ENCODE peak calls at places on chromosome 13, in nine cellular contexts. S is tibial nerve; X is CD4-positive, alpha-beta T cell; P is thoracic aorta; J is GM10248; G is AG10803; U is ascending aorta; O is lower leg skin; L is WTC11. T is an unnamed sample.

GRCh38 chr13:105960326-105960725 is 575.1 kb downstream of the EFNB2 start:
- DNase-seq in U (no peak), J (no peak), X (no peak), P (no peak), G (no peak), L (no peak), O (no peak), S (no peak), T (no peak)

GRCh38 chr13:94433055-94433947 is 46.2 kb downstream of the DCT start:
- DNase-seq in G (no peak), J (peak), O (no peak), X (no peak), P (no peak), S (no peak), U (no peak), L (peak), T (no peak)

GRCh38 chr13:114101325-114101821 is 31.1 kb downstream of the RASA3 start:
- DNase-seq in P (no peak), U (peak), L (peak), G (no peak), X (no peak), S (peak), O (peak), J (no peak), T (peak)

GRCh38 chr13:110138009-110138699 is 168.8 kb downstream of the COL4A1 start:
- DNase-seq in X (peak), J (peak), G (peak), S (no peak), P (peak), U (peak), O (peak), L (peak), T (peak)

GRCh38 chr13:39266426-39266825 is 228.2 kb downstream of the NHLRC3 start:
- DNase-seq in S (no peak), G (no peak), U (no peak), X (no peak), O (no peak), J (no peak), L (no peak), P (no peak), T (no peak)

GRCh38 chr13:29472317-29472961 is 123.0 kb downstream of the SLC7A1 start:
- DNase-seq in O (no peak), J (peak), S (no peak), P (no peak), U (peak), X (peak), G (peak), L (peak), T (no peak)

GRCh38 chr13:26599403-26599802 is 41.9 kb downstream of the WASF3 start:
- DNase-seq in J (no peak), X (no peak), S (no peak), U (no peak), O (no peak), P (no peak), L (no peak), G (no peak), T (no peak)

GRCh38 chr13:33832872-33833271 is 14.9 kb downstream of the RFC3 start:
- DNase-seq in L (no peak), P (no peak), G (no peak), J (no peak), X (no peak), S (no peak), O (no peak), U (no peak), T (no peak)

GRCh38 chr13:95281258-95281602 is 20.0 kb downstream of the ABCC4 start:
- DNase-seq in L (no peak), U (no peak), O (no peak), X (no peak), S (no peak), P (no peak), J (no peak), G (peak), T (no peak)

GRCh38 chr13:44371421-44371820 is 2.2 kb upstream of the SERP2 start:
- DNase-seq in X (no peak), P (no peak), O (no peak), S (no peak), J (no peak), U (no peak), G (no peak), L (no peak), T (no peak)

GRCh38 chr13:67238277-67238859 is 8.2 kb upstream of the PCDH9 start:
- DNase-seq in U (no peak), X (no peak), G (peak), S (no peak), L (no peak), P (no peak), O (no peak), J (peak), T (no peak)

GRCh38 chr13:110944121-110944967 is 29.5 kb upstream of the ANKRD10 start:
- DNase-seq in G (peak), O (peak), U (no peak), J (peak), X (no peak), S (no peak), L (peak), P (no peak), T (peak)

GRCh38 chr13:95298169-95298940 is 2.9 kb downstream of the ABCC4 start:
- DNase-seq in P (no peak), G (no peak), J (no peak), O (no peak), U (no peak), X (no peak), L (no peak), S (no peak), T (no peak)

GRCh38 chr13:109840201-109840892 is 54.0 kb upstream of the IRS2 start:
- DNase-seq in S (no peak), U (no peak), O (peak), X (no peak), G (peak), P (no peak), L (no peak), J (no peak), T (no peak)

GRCh38 chr13:21668665-21669599 is 1.9 kb upstream of the FGF9 start:
- DNase-seq in U (no peak), X (no peak), S (no peak), O (no peak), G (peak), L (peak), P (no peak), J (peak), T (no peak)

GRCh38 chr13:93862259-93862658 is 617.2 kb downstream of the DCT start:
- DNase-seq in L (no peak), S (no peak), X (no peak), J (no peak), P (no peak), U (no peak), O (no peak), G (peak), T (no peak)

GRCh38 chr13:111916201-111916600 is 150.7 kb upstream of the SOX1 start:
- DNase-seq in S (no peak), O (peak), L (no peak), P (no peak), U (peak), J (no peak), X (no peak), G (no peak), T (no peak)

GRCh38 chr13:110006304-110006703 is 219.9 kb upstream of the IRS2 start:
- DNase-seq in L (no peak), S (no peak), P (no peak), J (no peak), O (peak), U (no peak), G (peak), X (no peak), T (no peak)

GRCh38 chr13:82248713-82249112 is 1633.6 kb downstream of the SLITRK1 start:
- DNase-seq in X (no peak), L (no peak), S (no peak), U (no peak), J (no peak), G (no peak), P (no peak), O (no peak), T (no peak)

GRCh38 chr13:58869566-58869965 is 1238.0 kb downstream of the PCDH17 start:
- DNase-seq in U (no peak), P (no peak), J (no peak), G (no peak), O (no peak), L (no peak), X (no peak), S (no peak), T (no peak)

GRCh38 chr13:113726961-113727411 is 32.0 kb upstream of the TMEM255B start:
- DNase-seq in P (no peak), J (no peak), X (no peak), S (no peak), G (peak), O (no peak), U (no peak), L (no peak), T (peak)

GRCh38 chr13:57409121-57409520 is 222.4 kb upstream of the PCDH17 start:
- DNase-seq in L (no peak), U (no peak), X (no peak), O (no peak), P (no peak), S (no peak), J (no peak), G (no peak), T (no peak)

GRCh38 chr13:22077205-22077683 is 406.4 kb downstream of the FGF9 start:
- DNase-seq in L (no peak), U (no peak), X (no peak), S (no peak), O (no peak), J (no peak), G (no peak), P (no peak), T (no peak)

GRCh38 chr13:93559718-93560117 is 333.1 kb downstream of the GPC6 start:
- DNase-seq in J (no peak), U (no peak), P (no peak), X (no peak), G (peak), S (no peak), O (no peak), L (no peak), T (no peak)

GRCh38 chr13:30034448-30034795 is 184.0 kb upstream of the UBL3 start:
- DNase-seq in J (no peak), X (no peak), U (no peak), S (no peak), L (no peak), P (no peak), O (no peak), G (peak), T (no peak)

GRCh38 chr13:113489549-113490495 is 689 bp downstream of the DCUN1D2 start:
- DNase-seq in U (no peak), X (peak), G (peak), P (no peak), J (peak), S (no peak), O (peak), L (peak), T (no peak)

GRCh38 chr13:99087954-99088491 is 110.2 kb upstream of the DOCK9 start:
- DNase-seq in G (no peak), P (no peak), U (no peak), L (peak), O (no peak), S (no peak), X (peak), J (no peak), T (no peak)

GRCh38 chr13:44622259-44622658 is 46.1 kb upstream of the TSC22D1 start:
- DNase-seq in O (no peak), X (no peak), P (no peak), L (no peak), J (no peak), U (no peak), G (peak), S (no peak), T (no peak)

GRCh38 chr13:33678084-33678483 is 139.9 kb upstream of the RFC3 start:
- DNase-seq in U (no peak), G (no peak), P (no peak), J (no peak), X (no peak), S (no peak), L (no peak), O (no peak), T (no peak)

GRCh38 chr13:90868321-90868920 is 479.1 kb upstream of the MIR17HG start:
- DNase-seq in G (peak), X (no peak), P (no peak), S (no peak), L (no peak), U (no peak), O (no peak), J (no peak), T (no peak)

GRCh38 chr13:83325454-83325853 is 556.8 kb downstream of the SLITRK1 start:
- DNase-seq in P (no peak), X (no peak), L (no peak), G (peak), U (no peak), O (no peak), S (no peak), J (no peak), T (no peak)

GRCh38 chr13:27117947-27118346 is 53.7 kb downstream of the USP12 start:
- DNase-seq in S (no peak), O (no peak), U (no peak), P (no peak), G (no peak), L (no peak), J (no peak), X (no peak), T (no peak)

GRCh38 chr13:45456196-45456972 is 8.4 kb upstream of the COG3 start:
- DNase-seq in P (no peak), L (no peak), U (no peak), G (peak), S (no peak), J (no peak), X (no peak), O (no peak), T (no peak)

GRCh38 chr13:28551498-28551895 is 56.6 kb upstream of the FLT1 start:
- DNase-seq in L (no peak), S (no peak), G (no peak), U (no peak), X (no peak), J (no peak), O (no peak), P (no peak), T (no peak)

GRCh38 chr13:50129923-50130685 is 114.9 kb downstream of the KCNRG start:
- DNase-seq in L (peak), P (no peak), G (peak), J (no peak), S (peak), X (peak), O (peak), U (peak), T (no peak)

GRCh38 chr13:46624353-46624752 is 71.4 kb downstream of the LRCH1 start:
- DNase-seq in U (no peak), O (no peak), S (no peak), L (no peak), G (no peak), P (no peak), X (no peak), J (peak), T (no peak)

GRCh38 chr13:110914293-110915056 is 394 bp downstream of the ANKRD10 start:
- DNase-seq in P (peak), G (peak), J (peak), O (peak), U (peak), S (peak), L (peak), X (peak), T (peak)

GRCh38 chr13:72121466-72121865 is 254.5 kb upstream of the DACH1 start:
- DNase-seq in U (no peak), L (no peak), O (no peak), X (no peak), J (no peak), S (no peak), P (no peak), G (no peak), T (no peak)

GRCh38 chr13:113902956-113903355 is 39.1 kb upstream of the GAS6 start:
- DNase-seq in S (no peak), U (peak), J (no peak), O (peak), G (no peak), P (no peak), L (no peak), X (no peak), T (no peak)

GRCh38 chr13:60267498-60268202 is 103.9 kb upstream of the DIAPH3 start:
- DNase-seq in X (no peak), S (no peak), J (no peak), U (no peak), P (no peak), O (no peak), G (peak), L (peak), T (peak)
- TF ChIP-seq CTCF in X (no peak), S (no peak), J (no peak), U (no peak), P (no peak), O (no peak), G (no peak), L (no peak), T (no peak)

GRCh38 chr13:70960841-70961443 is 852.7 kb upstream of the KLHL1 start:
- DNase-seq in P (no peak), G (peak), X (no peak), U (no peak), S (no peak), O (no peak), L (no peak), J (no peak), T (no peak)
- TF ChIP-seq CTCF in P (no peak), G (peak), X (peak), U (peak), S (peak), O (no peak), L (no peak), J (peak), T (no peak)

GRCh38 chr13:51844862-51845573 is at the start of gene TMEM272:
- DNase-seq in L (peak), U (no peak), O (no peak), P (no peak), X (peak), J (peak), G (no peak), S (no peak), T (peak)

GRCh38 chr13:51846756-51847155 is 1.8 kb upstream of the TMEM272 start:
- DNase-seq in J (no peak), P (no peak), X (no peak), S (no peak), L (no peak), G (no peak), O (no peak), U (no peak), T (no peak)

GRCh38 chr13:51848674-51849073 is 3.7 kb upstream of the TMEM272 start:
- DNase-seq in L (no peak), G (peak), S (no peak), U (no peak), P (no peak), X (no peak), J (no peak), O (no peak), T (no peak)

GRCh38 chr13:51845574-51846318 is 769 bp upstream of the TMEM272 start:
- DNase-seq in S (no peak), U (no peak), L (no peak), O (no peak), G (no peak), P (no peak), X (no peak), J (no peak), T (no peak)

DNA sequence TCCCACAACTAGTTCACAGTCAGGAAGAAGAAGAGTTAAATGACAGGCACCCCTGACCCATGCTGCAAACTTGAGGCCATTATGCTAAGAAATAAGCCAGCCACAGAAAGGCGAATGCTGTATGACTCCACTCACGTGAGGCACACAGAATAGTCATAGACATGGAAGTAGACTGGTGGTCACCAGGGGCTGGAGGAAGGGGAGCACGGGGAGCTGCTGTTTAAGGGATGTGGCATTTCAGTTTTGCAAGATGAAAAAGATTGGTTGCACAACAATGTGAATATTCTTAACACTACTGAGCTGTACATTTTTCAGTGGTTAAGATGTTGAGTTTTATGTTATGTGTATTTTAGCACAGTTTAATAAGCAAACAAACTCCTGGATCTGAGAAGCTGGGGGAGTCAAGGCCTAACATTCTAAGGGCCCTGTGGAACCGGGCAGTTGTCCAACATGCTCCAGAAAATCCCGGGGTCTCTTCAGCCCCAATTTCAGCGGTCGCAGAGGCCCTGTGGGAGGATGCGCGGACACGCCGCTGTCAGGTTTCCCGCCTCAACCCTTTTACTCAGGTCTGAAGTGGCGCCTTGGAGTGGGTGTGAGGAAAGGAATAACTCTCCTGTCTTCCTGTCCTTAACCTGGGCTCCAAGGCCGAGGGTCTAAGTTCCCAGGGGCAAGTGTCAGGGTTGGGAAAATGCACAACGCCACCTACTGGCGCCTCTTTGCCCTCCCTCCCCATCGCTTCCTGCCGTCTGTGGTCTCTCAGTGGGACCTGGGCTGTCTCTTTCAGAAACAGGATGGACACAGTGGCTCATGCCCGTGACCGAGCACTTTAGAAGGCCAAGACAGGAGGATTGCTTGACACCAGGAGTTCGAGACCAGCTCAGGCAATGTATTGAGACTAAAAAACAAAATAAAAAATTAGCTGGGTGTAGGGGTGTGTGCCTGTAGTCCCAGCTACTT is 4.4 kb upstream of the TMEM272 start:
- DNase-seq in P (no peak), G (no peak), S (no peak), O (no peak), X (peak), L (peak), J (peak), U (no peak), T (no peak)
- TF ChIP-seq CTCF in P (no peak), G (peak), S (no peak), O (no peak), X (peak), L (peak), J (peak), U (peak), T (no peak)

GRCh38 chr13:31910633-31911032 is 120.9 kb upstream of the FRY start:
- DNase-seq in O (no peak), G (no peak), L (no peak), P (no peak), J (no peak), S (no peak), U (no peak), X (no peak), T (no peak)

GRCh38 chr13:31913459-31913858 is 118.1 kb upstream of the FRY start:
- DNase-seq in G (peak), X (no peak), J (no peak), L (no peak), U (no peak), S (no peak), P (no peak), O (no peak), T (no peak)

GRCh38 chr13:31909889-31910551 is 121.6 kb upstream of the FRY start:
- DNase-seq in G (peak), S (no peak), U (no peak), L (no peak), J (peak), X (peak), P (no peak), O (no peak), T (peak)

GRCh38 chr13:31914843-31915242 is 116.7 kb upstream of the FRY start:
- DNase-seq in S (no peak), J (no peak), G (no peak), X (no peak), P (no peak), U (no peak), O (no peak), L (no peak), T (no peak)

DNA sequence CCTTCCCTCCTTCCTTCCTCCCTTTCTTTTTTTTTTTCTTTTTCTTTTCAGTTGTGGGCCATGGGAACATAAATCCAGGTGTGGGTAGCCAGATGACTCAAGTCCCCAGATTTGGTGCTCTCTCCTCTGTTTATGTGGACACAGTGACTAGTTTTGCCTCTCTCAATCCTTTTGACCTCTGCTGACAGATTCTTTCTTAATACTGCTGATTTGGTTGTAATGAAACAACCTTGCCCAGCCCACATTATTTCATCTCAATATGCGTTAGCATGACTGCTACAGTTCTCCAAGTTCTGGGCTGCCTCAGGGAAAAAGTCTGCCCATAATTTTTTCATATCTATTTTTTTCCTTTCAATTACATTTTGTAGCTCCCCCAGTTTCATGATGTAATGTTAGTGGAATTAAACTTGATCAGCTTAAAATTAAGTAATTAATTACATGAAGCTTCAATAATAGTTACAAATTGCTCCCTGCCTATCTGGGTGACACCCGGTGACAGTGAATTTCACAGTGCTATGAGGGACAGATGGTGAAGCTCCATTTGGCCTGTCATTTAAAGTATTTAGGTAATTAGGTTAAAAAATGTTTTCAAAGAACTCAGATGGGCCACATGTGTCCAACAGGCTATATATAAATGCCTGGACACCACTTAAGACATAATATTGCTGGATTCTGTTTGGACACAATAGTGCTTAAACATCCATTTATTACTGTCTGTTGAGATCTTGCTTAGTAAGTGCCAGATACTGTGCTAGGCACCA is 118.8 kb upstream of the FRY start:
- DNase-seq in G (peak), J (no peak), U (no peak), S (no peak), L (no peak), X (no peak), O (no peak), P (no peak), T (no peak)
- TF ChIP-seq CTCF in G (no peak), J (no peak), U (no peak), S (no peak), L (no peak), X (no peak), O (no peak), P (no peak), T (no peak)

T was measured in pancreas.